ENCODE peak calls at places on chromosomes 11 and 22, in five cellular contexts. E is CD4-positive, alpha-beta memory T cell; O is neuronal stem cell; Y is spleen; D is pancreas. U is an unnamed sample. For H3K9me3, the result is how much of the 10 kb centered on the place peaks cover.

GRCh38 chr11:70433526-70433925 is 35.2 kb downstream of the CTTN start:
- DNase-seq in E (no peak), O (no peak), Y (no peak), D (no peak), U (no peak)

GRCh38 chr11:76823481-76824028 is 37.2 kb upstream of the ACER3 start:
- DNase-seq in E (no peak), O (no peak), Y (no peak), D (no peak), U (no peak)

GRCh38 chr11:58622344-58622743 is at the start of gene CNTF:
- DNase-seq in E (no peak), O (no peak), Y (no peak), D (no peak), U (no peak)

GRCh38 chr11:130165601-130166456 is 6.2 kb downstream of the ST14 start:
- DNase-seq in E (no peak), O (no peak), Y (no peak), D (no peak), U (no peak)

GRCh38 chr11:33259869-33260268 is 2.7 kb downstream of the HIPK3 start:
- DNase-seq in E (no peak), O (no peak), Y (no peak), D (no peak), U (no peak)

GRCh38 chr11:56948991-56949390 is 39.7 kb upstream of the OR5AK2 start:
- DNase-seq in E (no peak), O (no peak), Y (no peak), D (no peak), U (no peak)

GRCh38 chr11:46359936-46360335 is 12.7 kb downstream of the DGKZ start:
- DNase-seq in E (no peak), O (no peak), Y (no peak), D (no peak), U (no peak)

GRCh38 chr22:46233231-46233630 is 16.9 kb downstream of the CDPF1 start:
- DNase-seq in E (no peak), O (no peak), Y (peak), D (peak), U (no peak)

GRCh38 chr11:133720951-133721350 is 124.4 kb downstream of the SPATA19 start:
- DNase-seq in E (no peak), O (no peak), Y (no peak), D (no peak), U (no peak)
- H3K9me3 ChIP-seq in E (under half), O (under half), Y (under half), D (under half), U (under half)

GRCh38 chr11:54985731-54986130 is 276.2 kb upstream of the TRIM48 start:
- DNase-seq in E (no peak), O (no peak), Y (no peak), D (no peak), U (no peak)
- H3K9me3 ChIP-seq in E (under half), O (under half), Y (half or more), D (under half), U (under half)

GRCh38 chr22:47355776-47356432 is 593.5 kb downstream of the TBC1D22A start:
- DNase-seq in E (no peak), O (no peak), Y (peak), D (peak), U (no peak)
- H3K9me3 ChIP-seq in E (under half), O (under half), Y (under half), D (under half), U (under half)

DNA sequence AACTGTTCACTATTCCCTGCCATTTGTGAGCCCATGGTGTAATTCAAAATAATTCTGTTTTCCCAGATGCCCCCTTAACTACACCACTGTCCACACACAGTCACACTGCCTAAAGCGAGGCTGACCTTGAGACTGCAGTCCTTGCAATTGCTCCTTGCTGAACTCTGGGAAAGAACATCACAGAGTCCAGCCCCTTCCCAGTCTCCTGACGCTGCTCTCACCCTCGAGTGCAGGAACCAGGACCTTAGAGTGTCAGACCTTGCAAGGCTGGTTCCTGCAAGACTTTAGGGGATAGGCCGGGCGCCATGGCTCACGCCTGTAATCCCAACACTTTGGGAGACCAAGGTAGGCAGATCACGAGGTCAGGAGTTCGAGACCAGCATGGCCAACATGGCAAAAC is 33.6 kb downstream of the AHNAK start:
- DNase-seq in E (no peak), O (no peak), Y (no peak), D (no peak), U (no peak)
- H3K9me3 ChIP-seq in E (under half), O (under half), Y (under half), D (under half), U (under half)